ENCODE peak calls at places on chromosomes 2 and 18, in four cellular contexts. B is mesendoderm, U is H9, O is H1. K is an unnamed sample.

GRCh38 chr2:24883946-24884345 is 36.1 kb downstream of the ADCY3 start:
- DNase-seq in U (no peak), B (no peak), O (no peak), K (no peak)

GRCh38 chr18:59865241-59865986 is 34.4 kb upstream of the PMAIP1 start:
- DNase-seq in U (no peak), B (no peak), O (no peak), K (no peak)

GRCh38 chr2:236946871-236947270 is 138.8 kb upstream of the COPS8 start:
- DNase-seq in U (no peak), B (peak; percentile 70), O (no peak), K (no peak)

GRCh38 chr18:68262697-68263293 is 452.1 kb downstream of the TMX3 start:
- DNase-seq in U (no peak), B (no peak), O (no peak), K (no peak)

GRCh38 chr2:188966079-188966571 is 8.0 kb upstream of the COL3A1 start:
- DNase-seq in B (no peak), O (no peak), U (no peak), K (no peak)

GRCh38 chr2:5959836-5960820 is 267.9 kb downstream of the SOX11 start:
- DNase-seq in O (no peak), B (no peak), U (no peak), K (no peak)

GRCh38 chr2:203330434-203330833 is 2.2 kb downstream of the ABI2 start:
- DNase-seq in O (no peak), B (peak; percentile 6), U (no peak), K (peak; percentile 15)

GRCh38 chr18:45590060-45590537 is 25.2 kb upstream of the SLC14A2 start:
- DNase-seq in O (no peak), B (no peak), U (no peak), K (no peak)

GRCh38 chr18:52620926-52621439 is 281.0 kb downstream of the DCC start:
- DNase-seq in O (no peak), U (no peak), B (no peak), K (no peak)

GRCh38 chr2:217972490-217972889 is 30.3 kb downstream of the TNS1 start:
- DNase-seq in U (no peak), B (no peak), O (no peak), K (no peak)

GRCh38 chr2:100281521-100282438 is 40.5 kb downstream of the LONRF2 start:
- DNase-seq in B (peak; percentile 62), U (no peak), O (no peak), K (no peak)

GRCh38 chr18:38368886-38369285 is 803.3 kb upstream of the CELF4 start:
- DNase-seq in U (no peak), O (no peak), B (no peak), K (no peak)

GRCh38 chr2:5867045-5867444 is 174.9 kb downstream of the SOX11 start:
- DNase-seq in U (no peak), B (no peak), O (no peak), K (no peak)

GRCh38 chr18:12656671-12657047 is 1.2 kb downstream of the SPIRE1 start:
- DNase-seq in U (no peak), B (no peak), O (no peak), K (peak; percentile 11)

GRCh38 chr18:14106906-14107305 is 25.3 kb downstream of the ZNF519 start:
- DNase-seq in O (no peak), B (no peak), U (no peak), K (no peak)

GRCh38 chr2:23412556-23413155 is 27.7 kb downstream of the KLHL29 start:
- DNase-seq in B (no peak), O (no peak), U (no peak), K (peak; percentile 94)

GRCh38 chr2:188604579-188604978 is 312.9 kb downstream of the GULP1 start:
- DNase-seq in U (no peak), O (no peak), B (no peak), K (no peak)

GRCh38 chr2:63631501-63631900 is 42.7 kb downstream of the MDH1 start:
- DNase-seq in O (no peak), B (no peak), U (no peak), K (no peak)

GRCh38 chr2:152055366-152056108 is 43.3 kb downstream of the CACNB4 start:
- DNase-seq in O (no peak), U (no peak), B (peak; percentile 71), K (no peak)

GRCh38 chr2:214358506-214358905 is 52.3 kb upstream of the VWC2L start:
- DNase-seq in U (no peak), O (no peak), B (no peak), K (no peak)
- H3K23ac ChIP-seq in U (no peak overlapping the region), O (no peak overlapping the region), B (no peak overlapping the region), K (no peak overlapping the region)

DNA sequence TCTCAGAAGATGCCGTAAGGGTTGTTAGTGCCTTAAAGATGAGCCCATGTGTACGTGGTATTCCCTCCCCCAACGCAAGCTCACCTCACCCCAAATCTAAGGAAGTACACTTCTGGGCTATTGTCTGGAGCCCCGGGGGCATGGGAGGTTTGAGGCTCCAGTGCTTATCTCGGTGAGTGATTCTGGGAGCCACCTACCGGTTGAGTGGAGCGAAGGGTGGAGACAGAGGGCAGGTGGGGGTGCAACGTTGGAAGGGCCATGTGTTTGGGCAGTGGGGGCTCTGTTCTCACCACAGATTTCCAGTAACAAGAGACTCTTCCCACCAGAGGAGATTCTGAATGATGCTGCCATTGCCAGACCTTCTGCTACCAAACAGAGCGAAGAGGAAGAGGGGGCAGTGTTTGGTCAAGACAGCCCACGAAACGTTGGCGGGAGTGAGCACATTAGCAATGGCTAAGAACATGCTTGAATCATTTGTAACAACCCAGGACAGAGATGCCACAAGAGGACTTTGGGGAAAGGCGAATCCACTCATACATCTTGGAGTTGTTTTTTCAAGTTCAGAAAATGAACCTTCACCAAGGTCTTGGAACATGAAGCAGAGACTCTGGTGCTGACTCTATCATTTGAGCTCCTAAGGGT is 38.7 kb downstream of the TWIST2 start:
- DNase-seq in U (no peak), B (no peak), O (no peak), K (no peak)
- H3K79me2 ChIP-seq in U (no peaks in the 10 kb centered on the region), B (no peaks in the 10 kb centered on the region), O (no peaks in the 10 kb centered on the region), K (no peaks in the 10 kb centered on the region)

GRCh38 chr2:62208082-62208757 is 12.3 kb downstream of the B3GNT2 start:
- DNase-seq in O (no peak), B (no peak), U (no peak), K (no peak)
- H3K27ac ChIP-seq in O (no peak overlapping the region), B (no peak overlapping the region), U (no peak overlapping the region), K (no peak overlapping the region)

GRCh38 chr2:630451-631320 is 46.5 kb downstream of the TMEM18 start:
- DNase-seq in B (no peak), U (no peak), O (no peak), K (no peak)
- H3K23ac ChIP-seq in B (no peak overlapping the region), U (no peak overlapping the region), O (no peak overlapping the region), K (no peak overlapping the region)

DNA sequence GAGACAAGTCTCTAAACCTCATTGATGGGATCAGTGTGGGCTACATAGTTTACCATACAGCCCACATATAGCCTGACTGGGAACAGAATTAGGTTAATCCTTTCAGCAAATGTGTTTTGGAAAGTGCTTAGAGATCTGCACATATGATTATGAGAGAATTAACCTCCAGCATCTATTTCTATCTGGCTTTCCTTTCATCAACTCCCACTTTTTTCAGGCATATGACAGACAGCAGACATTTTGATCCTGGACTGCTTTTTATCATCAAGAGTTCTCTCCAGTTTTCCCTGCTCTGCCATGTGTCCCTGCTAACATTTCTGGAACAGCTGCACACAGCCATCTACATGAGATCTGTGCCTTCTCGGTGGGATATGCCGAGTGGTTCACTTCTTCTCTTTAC is 139.5 kb upstream of the LRP1B start:
- DNase-seq in U (no peak), B (no peak), O (no peak), K (no peak)
- H3K79me2 ChIP-seq in U (no peaks in the 10 kb centered on the region), B (no peaks in the 10 kb centered on the region), O (no peaks in the 10 kb centered on the region), K (no peaks in the 10 kb centered on the region)

DNA sequence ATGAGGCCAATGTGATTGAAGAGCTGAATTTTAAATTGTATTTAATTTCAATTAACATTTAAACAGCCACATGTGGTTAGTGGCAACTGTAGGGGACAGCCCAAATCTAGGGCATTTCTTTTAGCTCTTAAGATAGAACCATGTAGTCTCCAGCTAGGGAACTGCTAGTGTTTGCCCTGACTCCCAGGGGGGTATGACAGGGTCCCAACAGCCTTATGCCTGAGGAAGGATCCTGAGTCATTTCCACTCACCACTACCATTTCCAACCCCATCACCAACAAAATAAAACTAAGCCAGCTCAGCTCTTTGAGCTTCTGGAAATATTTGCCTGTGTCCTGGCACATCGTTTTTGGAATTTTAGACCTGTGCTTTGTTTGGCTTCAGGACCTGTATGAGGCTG is 13.7 kb upstream of the GMCL1 start:
- DNase-seq in B (no peak), U (no peak), O (peak; percentile 43), K (no peak)
- H3K27ac ChIP-seq in B (no peak overlapping the region), U (no peak overlapping the region), O (no peak overlapping the region), K (no peak overlapping the region)

GRCh38 chr18:78739115-78739514 is 240.5 kb upstream of the SALL3 start:
- DNase-seq in B (no peak), U (no peak), O (no peak), K (no peak)

GRCh38 chr18:78736015-78736690 is 243.5 kb upstream of the SALL3 start:
- DNase-seq in O (no peak), U (peak; percentile 5), B (no peak), K (no peak)

GRCh38 chr18:78737006-78737915 is 242.4 kb upstream of the SALL3 start:
- DNase-seq in B (no peak), U (peak; percentile 10), O (no peak), K (no peak)

GRCh38 chr18:78739843-78740677 is 239.6 kb upstream of the SALL3 start:
- DNase-seq in O (no peak), U (peak; percentile 17), B (no peak), K (no peak)

DNA sequence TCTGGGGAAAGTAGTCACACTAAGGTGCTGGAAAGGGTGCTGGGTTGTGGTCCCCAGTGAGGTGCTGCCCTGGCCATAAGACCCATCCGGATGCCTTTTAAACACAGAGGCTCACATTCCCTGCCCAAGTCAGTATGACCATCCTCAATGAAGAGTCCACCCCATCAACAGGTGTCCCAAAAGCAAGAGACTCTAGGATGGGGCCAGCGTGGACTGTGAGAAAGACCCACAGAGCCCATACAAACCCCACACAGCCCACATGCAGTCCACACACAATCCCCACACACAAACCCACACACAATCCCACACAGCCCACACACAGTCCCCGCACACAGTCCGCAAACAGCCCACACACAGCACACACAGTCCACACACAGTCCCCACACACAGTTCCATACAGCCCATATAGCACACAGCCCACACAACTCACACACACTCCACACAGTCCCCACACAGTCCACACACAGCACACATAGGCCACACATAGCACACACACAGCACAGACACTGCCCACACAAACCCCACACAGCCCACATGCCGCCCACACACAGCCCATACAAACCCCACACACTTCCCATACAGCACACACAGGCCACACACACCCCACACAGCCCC is 241.4 kb upstream of the SALL3 start:
- DNase-seq in B (no peak), U (peak; percentile 11), O (no peak), K (no peak)
- H3K23ac ChIP-seq in B (no peak overlapping the region), U (no peak overlapping the region), O (no peak overlapping the region), K (peak overlapping the region; percentile 20)